ENCODE peak calls at places on chromosomes 16 and 17, in five cellular contexts. Z is iris pigment epithelial cell; T is H7; W is activated T-cell treated with anti-CD3 and anti-CD28 coated beads, Interleukin-2, amount 50 U/mL, for 72 hours; R is H54. X is an unnamed sample.

GRCh38 chr17:65078441-65079160 is 22.1 kb upstream of the GNA13 start:
- DNase-seq in Z (peak), T (no peak), W (no peak), R (peak), X (no peak)

GRCh38 chr16:397135-397661 is at the start of gene NME4:
- DNase-seq in Z (no peak), T (peak), W (peak), R (peak), X (peak)

GRCh38 chr16:54303613-54304012 is 17.0 kb upstream of the IRX3 start:
- DNase-seq in Z (no peak), T (no peak), W (no peak), R (no peak), X (no peak)

GRCh38 chr16:53614346-53614745 is 89.3 kb downstream of the RPGRIP1L start:
- DNase-seq in Z (no peak), T (no peak), W (no peak), R (no peak), X (no peak)

GRCh38 chr16:85483424-85483823 is 129.7 kb upstream of the GSE1 start:
- DNase-seq in Z (no peak), T (no peak), W (no peak), R (no peak), X (no peak)

GRCh38 chr16:81239722-81240121 is 1.2 kb downstream of the BCO1 start:
- DNase-seq in Z (no peak), T (no peak), W (no peak), R (no peak), X (no peak)

GRCh38 chr17:15409721-15410247 is 57.6 kb downstream of the CDRT4 start:
- DNase-seq in Z (peak), T (no peak), W (no peak), R (peak), X (no peak)

GRCh38 chr16:13795131-13795530 is 124.8 kb upstream of the ERCC4 start:
- DNase-seq in Z (no peak), T (no peak), W (no peak), R (no peak), X (no peak)

GRCh38 chr16:17266606-17267313 is 204.0 kb downstream of the XYLT1 start:
- DNase-seq in Z (no peak), T (peak), W (no peak), R (no peak), X (no peak)

GRCh38 chr16:78513838-78514237 is 414.4 kb downstream of the WWOX start:
- DNase-seq in Z (no peak), T (no peak), W (no peak), R (no peak), X (no peak)

GRCh38 chr16:77833906-77834599 is 45.7 kb downstream of the VAT1L start:
- DNase-seq in Z (peak), T (peak), W (no peak), R (peak), X (no peak)

GRCh38 chr16:27232061-27232841 is 28.9 kb downstream of the KDM8 start:
- DNase-seq in Z (no peak), T (peak), W (peak), R (no peak), X (peak)

GRCh38 chr17:55859518-55859917 is 108.7 kb downstream of the PCTP start:
- DNase-seq in Z (no peak), T (no peak), W (no peak), R (no peak), X (no peak)

GRCh38 chr16:72635104-72635503 is 412.8 kb downstream of the ZFHX3 start:
- DNase-seq in Z (peak), T (no peak), W (no peak), R (no peak), X (no peak)

GRCh38 chr16:66660422-66661209 is 35.9 kb downstream of the CMTM4 start:
- DNase-seq in Z (peak), T (peak), W (no peak), R (peak), X (no peak)

X was measured in GM20000.